ENCODE peak calls at places on chromosome 18, in five cellular contexts. V is GM23338, S is K562, D is spleen, Z is sigmoid colon. H is an unnamed sample.

GRCh38 chr18:55400590-55401274 is 187.3 kb downstream of the TCF4 start:
- DNase-seq in V (no peak), S (no peak), D (no peak), Z (no peak), H (no peak)

GRCh38 chr18:74654637-74655036 is 57.0 kb downstream of the ZNF407 start:
- DNase-seq in V (no peak), S (no peak), D (no peak), Z (no peak), H (no peak)

GRCh38 chr18:28711096-28711495 is 534.2 kb upstream of the CDH2 start:
- DNase-seq in V (no peak), S (no peak), D (no peak), Z (no peak), H (no peak)

GRCh38 chr18:50507120-50507590 is 52.7 kb upstream of the MAPK4 start:
- DNase-seq in V (peak), S (peak), D (no peak), Z (peak), H (peak)

GRCh38 chr18:11689031-11689971 is at the start of gene GNAL:
- DNase-seq in V (peak), S (peak), D (peak), Z (peak), H (peak)

GRCh38 chr18:46433121-46433826 is 223.7 kb downstream of the LOXHD1 start:
- DNase-seq in V (peak), S (peak), D (no peak), Z (no peak), H (no peak)

GRCh38 chr18:25827961-25828561 is 262.4 kb downstream of the SS18 start:
- DNase-seq in V (peak), S (no peak), D (no peak), Z (no peak), H (no peak)

GRCh38 chr18:4589056-4589800 is 134.1 kb upstream of the DLGAP1 start:
- DNase-seq in V (no peak), S (no peak), D (no peak), Z (no peak), H (no peak)

GRCh38 chr18:48613589-48613988 is 74.8 kb downstream of the CTIF start:
- DNase-seq in V (peak), S (no peak), D (peak), Z (peak), H (no peak)

GRCh38 chr18:7617738-7618422 is 50.8 kb downstream of the PTPRM start:
- DNase-seq in V (peak), S (no peak), D (no peak), Z (peak), H (peak)

GRCh38 chr18:36752929-36753865 is 75.6 kb downstream of the TPGS2 start:
- DNase-seq in V (no peak), S (no peak), D (no peak), Z (no peak), H (no peak)

GRCh38 chr18:9356969-9357368 is 22.4 kb downstream of the TWSG1 start:
- DNase-seq in V (no peak), S (no peak), D (no peak), Z (no peak), H (no peak)

GRCh38 chr18:42030586-42031182 is 75.7 kb downstream of the PIK3C3 start:
- DNase-seq in V (peak), S (peak), D (no peak), Z (no peak), H (no peak)

GRCh38 chr18:26135563-26135962 is 1.9 kb downstream of the PSMA8 start:
- DNase-seq in V (no peak), S (no peak), D (no peak), Z (no peak), H (no peak)

GRCh38 chr18:59835656-59836379 is 64.0 kb upstream of the PMAIP1 start:
- DNase-seq in V (peak), S (no peak), D (no peak), Z (no peak), H (no peak)

GRCh38 chr18:12031836-12032235 is 50.5 kb downstream of the IMPA2 start:
- DNase-seq in V (no peak), S (no peak), D (no peak), Z (peak), H (no peak)

GRCh38 chr18:47754311-47755101 is 176.0 kb downstream of the SMAD2 start:
- DNase-seq in V (peak), S (peak), D (no peak), Z (no peak), H (peak)

GRCh38 chr18:59986139-59986538 is 86.3 kb downstream of the PMAIP1 start:
- DNase-seq in V (no peak), S (no peak), D (no peak), Z (no peak), H (no peak)

GRCh38 chr18:13435596-13436333 is 217.2 kb downstream of the LDLRAD4 start:
- DNase-seq in V (no peak), S (no peak), D (no peak), Z (peak), H (no peak)

GRCh38 chr18:61720496-61720895 is 172.3 kb downstream of the RNF152 start:
- DNase-seq in V (no peak), S (no peak), D (no peak), Z (no peak), H (no peak)

GRCh38 chr18:74515620-74516231 is 18.6 kb upstream of the CNDP1 start:
- DNase-seq in V (no peak), S (no peak), D (peak), Z (peak), H (peak)

GRCh38 chr18:78610646-78611045 is 369.0 kb upstream of the SALL3 start:
- DNase-seq in V (no peak), S (no peak), D (peak), Z (no peak), H (no peak)

GRCh38 chr18:27242392-27243047 is 57.4 kb upstream of the CHST9 start:
- DNase-seq in V (no peak), S (no peak), D (no peak), Z (no peak), H (no peak)

GRCh38 chr18:71136487-71136886 is 847.6 kb downstream of the SOCS6 start:
- DNase-seq in V (no peak), S (no peak), D (no peak), Z (no peak), H (no peak)

DNA sequence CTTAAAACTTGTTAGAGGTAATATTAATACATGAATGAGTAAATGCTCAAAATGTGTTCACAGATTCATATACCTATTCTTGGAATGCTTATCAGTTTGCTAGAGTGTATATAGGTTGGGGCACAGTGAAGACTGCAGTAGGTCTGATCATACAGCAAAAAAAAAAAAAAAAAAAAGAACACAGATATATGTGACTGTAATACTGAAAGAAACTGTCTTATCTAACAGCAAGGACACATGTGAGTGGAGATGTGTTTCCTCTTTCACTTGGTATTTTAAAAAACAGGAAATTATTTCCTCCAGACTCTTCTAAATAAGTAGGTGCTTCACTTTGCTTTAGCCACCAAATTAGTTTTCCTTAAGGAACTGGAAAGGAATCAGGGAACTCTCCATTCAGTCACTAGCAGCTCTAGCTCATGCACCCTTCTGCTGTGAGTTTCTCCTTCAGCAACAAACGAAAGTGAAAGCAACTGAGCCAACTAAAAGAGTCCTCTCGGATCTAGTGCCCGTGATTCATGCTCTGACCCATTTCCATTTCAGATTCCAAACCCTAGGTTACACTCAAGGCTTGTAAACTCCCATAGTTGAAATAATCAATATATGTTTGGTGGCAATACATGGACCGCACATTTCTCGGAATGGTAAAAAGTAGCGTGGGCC is 98.5 kb downstream of the DSEL start:
- DNase-seq in V (no peak), S (peak), D (no peak), Z (no peak), H (no peak)
- H3K4me3 ChIP-seq in V (no peak), S (no peak), D (no peak), Z (peak), H (peak)

DNA sequence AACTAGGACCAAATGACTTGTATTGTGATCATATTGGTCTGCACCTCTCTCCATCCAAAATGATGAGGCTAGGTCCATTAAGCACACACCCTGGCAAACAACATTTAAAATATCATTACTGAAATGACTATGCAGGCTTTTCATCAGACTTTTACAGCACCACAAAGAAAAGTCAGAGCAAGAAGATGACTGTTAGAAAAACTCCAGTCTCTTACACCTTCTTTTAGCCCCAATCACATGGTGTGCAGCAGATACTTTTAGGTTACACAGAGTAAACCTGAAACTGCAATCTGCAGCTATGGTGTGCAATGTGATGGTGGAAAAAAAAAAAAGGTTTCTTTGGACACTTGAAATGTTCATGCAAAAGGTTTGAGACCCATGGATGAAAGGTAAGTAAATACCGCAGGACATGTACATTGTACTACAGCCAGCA is 5.4 kb upstream of the POLI start:
- DNase-seq in V (no peak), S (no peak), D (no peak), Z (no peak), H (no peak)
- TF ChIP-seq POLR2AphosphoS5 in V (no peak), S (no peak), D (no peak), Z (no peak), H (no peak)

GRCh38 chr18:53319628-53320027 is 904.8 kb downstream of the MBD2 start:
- DNase-seq in V (no peak), S (no peak), D (no peak), Z (no peak), H (no peak)

GRCh38 chr18:53322163-53322562 is 902.3 kb downstream of the MBD2 start:
- DNase-seq in V (no peak), S (no peak), D (no peak), Z (no peak), H (no peak)

DNA sequence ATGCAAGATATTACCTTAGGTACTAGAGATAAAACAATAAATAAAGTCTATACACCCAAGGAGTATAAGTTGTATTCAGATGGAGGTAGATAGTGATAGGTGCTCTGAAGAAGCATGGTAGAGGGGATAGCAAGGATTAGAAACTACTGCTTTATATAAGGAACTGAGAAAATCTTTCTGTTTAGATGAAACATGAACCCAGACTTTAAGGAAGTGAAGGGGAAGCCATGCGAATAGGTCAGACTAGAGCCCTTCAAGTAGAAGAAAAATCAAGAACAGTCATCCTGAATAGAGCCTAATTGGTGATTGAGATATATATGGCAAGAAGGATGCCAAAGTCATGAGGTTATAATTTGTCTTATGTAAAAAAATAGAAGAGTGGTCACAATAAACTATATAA is 900.1 kb downstream of the MBD2 start:
- DNase-seq in V (no peak), S (no peak), D (no peak), Z (no peak), H (no peak)
- H3K4me3 ChIP-seq in V (no peak), S (no peak), D (no peak), Z (no peak), H (no peak)

GRCh38 chr18:63051928-63052327 is 267.6 kb downstream of the BCL2 start:
- DNase-seq in V (no peak), S (no peak), D (no peak), Z (no peak), H (no peak)
- TF ChIP-seq POLR2AphosphoS5 in V (no peak), S (no peak), D (no peak), Z (no peak), H (no peak)

GRCh38 chr18:75977069-75977468 is 518.0 kb downstream of the ZNF516 start:
- DNase-seq in V (no peak), S (no peak), D (no peak), Z (no peak), H (no peak)
- H3K4me3 ChIP-seq in V (no peak), S (no peak), D (no peak), Z (no peak), H (no peak)

H was measured in stomach.